ENCODE peak calls at places on chromosomes 2 and 18, in seven cellular contexts. G, H, L, W, I, C and K are unnamed samples.

GRCh38 chr2:769771-770170 is 92.6 kb upstream of the TMEM18 start:
- DNase-seq in L (no peak), C (no peak), W (no peak), I (no peak), H (no peak), G (no peak), K (no peak)

GRCh38 chr18:77139619-77140018 is 7.0 kb upstream of the MBP start:
- DNase-seq in I (no peak), G (no peak), L (no peak), C (no peak), H (no peak), W (no peak), K (no peak)

GRCh38 chr2:42754021-42754775 is 9.7 kb downstream of the OXER1 start:
- DNase-seq in W (peak), H (no peak), G (no peak), I (no peak), L (peak), C (no peak), K (no peak)

GRCh38 chr2:101355561-101356130 is 31.7 kb downstream of the CREG2 start:
- DNase-seq in C (no peak), L (no peak), G (no peak), H (no peak), I (no peak), W (no peak), K (no peak)

GRCh38 chr2:198308368-198308767 is 504.0 kb downstream of the PLCL1 start:
- DNase-seq in L (no peak), C (no peak), I (no peak), G (no peak), W (no peak), H (no peak), K (no peak)

GRCh38 chr2:215878476-215879063 is 134.8 kb downstream of the MREG start:
- DNase-seq in C (peak), G (no peak), I (no peak), W (no peak), H (no peak), L (no peak), K (no peak)

GRCh38 chr2:98233941-98234340 is 112.3 kb upstream of the CNGA3 start:
- DNase-seq in G (no peak), W (no peak), H (no peak), I (no peak), C (no peak), L (no peak), K (no peak)

GRCh38 chr2:59726226-59726800 is 827.1 kb downstream of the BCL11A start:
- DNase-seq in I (no peak), H (no peak), W (no peak), L (no peak), C (no peak), G (no peak), K (no peak)

GRCh38 chr2:113716291-113716690 is 40.2 kb downstream of the SLC35F5 start:
- DNase-seq in C (peak), W (no peak), H (no peak), G (no peak), I (no peak), L (no peak), K (no peak)

GRCh38 chr18:33097126-33097525 is 324.3 kb upstream of the KLHL14 start:
- DNase-seq in I (no peak), H (no peak), W (no peak), G (no peak), C (no peak), L (no peak), K (no peak)

GRCh38 chr2:202178342-202178958 is 59.9 kb downstream of the SUMO1 start:
- DNase-seq in W (peak), I (no peak), L (peak), H (peak), C (peak), G (peak), K (no peak)

GRCh38 chr2:219521066-219521880 is 7.0 kb downstream of the ASIC4 start:
- DNase-seq in C (peak), H (no peak), W (peak), I (no peak), L (peak), G (peak), K (no peak)

GRCh38 chr2:96537734-96538486 is 1.4 kb downstream of the ARID5A start:
- DNase-seq in L (no peak), W (no peak), H (no peak), I (no peak), C (no peak), G (no peak), K (no peak)

GRCh38 chr18:55158570-55158969 is 199.3 kb upstream of the CCDC68 start:
- DNase-seq in G (no peak), L (no peak), I (no peak), C (no peak), W (no peak), H (no peak), K (no peak)

GRCh38 chr2:106566050-106566449 is 78.9 kb downstream of the CD8B2 start:
- DNase-seq in C (no peak), I (no peak), G (no peak), L (peak), W (no peak), H (no peak), K (no peak)

GRCh38 chr18:56083097-56083865 is 495.3 kb upstream of the TCF4 start:
- DNase-seq in H (no peak), G (peak), L (no peak), I (no peak), C (peak), W (no peak), K (no peak)

GRCh38 chr2:101827246-101827645 is 129.7 kb downstream of the MAP4K4 start:
- DNase-seq in G (peak), C (peak), W (no peak), I (no peak), L (no peak), H (no peak), K (no peak)

GRCh38 chr2:187825108-187825507 is 270.9 kb upstream of the TFPI start:
- DNase-seq in C (no peak), I (no peak), H (no peak), L (no peak), G (no peak), W (no peak), K (no peak)

GRCh38 chr2:214069254-214069653 is 341.6 kb upstream of the VWC2L start:
- DNase-seq in W (no peak), I (no peak), G (peak), L (no peak), C (peak), H (no peak), K (no peak)